ENCODE peak calls at places on chromosomes 5 and 9, in seven cellular contexts. Y is H54, D is HCT116, W is right lobe of liver, M is esophagus squamous epithelium, P is tibial nerve, F is ovary. T is an unnamed sample.

GRCh38 chr9:7780261-7780988 is 19.2 kb downstream of the DMAC1 start:
- DNase-seq in Y (no peak), D (no peak), W (no peak), M (no peak), P (no peak), F (no peak), T (no peak)

GRCh38 chr5:169286572-169287325 is 14.2 kb downstream of the SLIT3 start:
- DNase-seq in Y (no peak), D (no peak), W (no peak), M (no peak), P (no peak), F (no peak), T (no peak)

GRCh38 chr5:107570805-107571531 is 99.8 kb downstream of the EFNA5 start:
- DNase-seq in Y (no peak), D (no peak), W (no peak), M (no peak), P (no peak), F (no peak), T (no peak)

GRCh38 chr5:154741415-154741814 is 13.8 kb upstream of the LARP1 start:
- DNase-seq in Y (no peak), D (no peak), W (no peak), M (no peak), P (no peak), F (no peak), T (no peak)

GRCh38 chr5:150410524-150411244 is 2.0 kb downstream of the CD74 start:
- DNase-seq in Y (peak), D (peak), W (peak), M (no peak), P (peak), F (peak), T (peak)

GRCh38 chr5:178289438-178289837 is 56.8 kb upstream of the PHYKPL start:
- DNase-seq in Y (no peak), D (no peak), W (no peak), M (no peak), P (no peak), F (no peak), T (no peak)

GRCh38 chr5:80959768-80960442 is at the start of gene RASGRF2:
- DNase-seq in Y (no peak), D (no peak), W (peak), M (no peak), P (no peak), F (peak), T (no peak)

GRCh38 chr5:62779010-62779422 is 200.4 kb downstream of the LRRC70 start:
- DNase-seq in Y (peak), D (peak), W (no peak), M (no peak), P (no peak), F (no peak), T (peak)

GRCh38 chr5:110561510-110561909 is 165.0 kb downstream of the TMEM232 start:
- DNase-seq in Y (no peak), D (no peak), W (no peak), M (no peak), P (no peak), F (no peak), T (no peak)

DNA sequence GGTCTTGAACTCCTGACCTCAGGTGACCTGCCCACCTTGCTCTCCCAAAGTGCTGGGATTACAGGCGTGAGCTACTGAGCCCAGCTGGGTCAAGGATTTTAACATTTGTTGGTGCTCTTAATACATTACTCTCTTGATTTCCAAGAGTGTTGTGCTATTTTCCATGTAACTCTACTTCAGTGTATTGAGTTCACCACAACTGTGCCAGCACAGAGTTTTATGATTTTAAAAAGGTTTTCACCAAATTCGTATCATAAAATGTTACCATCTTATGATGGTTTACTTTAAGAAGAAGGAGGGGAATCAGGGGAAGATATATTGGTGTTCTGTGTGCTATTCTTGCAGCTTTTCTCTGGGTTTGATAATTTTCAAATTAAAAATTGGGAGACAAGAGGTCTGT is 6.6 kb upstream of the ADGRD2 start:
- DNase-seq in Y (no peak), D (no peak), W (no peak), M (no peak), P (no peak), F (no peak), T (no peak)
- TF ChIP-seq POLR2A in Y (no peak), D (no peak), W (no peak), M (no peak), P (no peak), F (no peak), T (no peak)

GRCh38 chr5:136080483-136081180 is 51.8 kb downstream of the TGFBI start:
- DNase-seq in Y (peak), D (peak), W (peak), M (peak), P (peak), F (peak), T (peak)
- TF ChIP-seq POLR2A in Y (peak), D (no peak), W (peak), M (no peak), P (peak), F (peak), T (no peak)

GRCh38 chr9:136544549-136545064 is 1.2 kb downstream of the NOTCH1 start:
- DNase-seq in Y (peak), D (no peak), W (peak), M (no peak), P (peak), F (no peak), T (no peak)
- TF ChIP-seq POLR2A in Y (no peak), D (no peak), W (peak), M (no peak), P (peak), F (no peak), T (no peak)

GRCh38 chr9:92373167-92373566 is 31.2 kb downstream of the OGN start:
- DNase-seq in Y (no peak), D (no peak), W (no peak), M (no peak), P (no peak), F (no peak), T (no peak)

DNA sequence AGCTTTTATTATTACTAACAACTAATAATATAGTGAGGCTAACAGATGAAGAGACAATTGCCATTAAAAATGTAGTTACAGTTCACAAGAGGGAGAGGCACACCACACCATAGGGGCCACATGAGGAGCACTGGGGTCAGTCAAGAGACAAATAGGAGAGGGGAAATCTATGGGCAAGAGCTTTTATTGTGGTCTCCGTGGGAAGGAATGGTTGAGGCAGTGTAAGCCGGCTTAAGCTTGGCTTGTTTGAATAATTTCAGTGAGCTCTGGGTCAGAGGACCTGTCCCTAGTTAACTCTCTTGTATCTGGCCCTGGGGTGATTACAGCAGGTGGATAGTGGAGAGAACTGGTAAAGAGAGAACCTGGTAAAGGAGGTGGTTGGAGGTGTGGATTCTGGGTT is 35.3 kb downstream of the OGN start:
- DNase-seq in Y (no peak), D (no peak), W (no peak), M (no peak), P (no peak), F (no peak), T (no peak)
- TF ChIP-seq POLR2A in Y (no peak), D (no peak), W (no peak), M (no peak), P (no peak), F (no peak), T (no peak)

GRCh38 chr5:40986666-40987065 is 77.4 kb downstream of the C7 start:
- DNase-seq in Y (no peak), D (no peak), W (no peak), M (no peak), P (no peak), F (no peak), T (no peak)

GRCh38 chr5:40985501-40985900 is 76.2 kb downstream of the C7 start:
- DNase-seq in Y (no peak), D (no peak), W (no peak), M (no peak), P (no peak), F (no peak), T (no peak)

GRCh38 chr5:40987349-40987748 is 78.1 kb downstream of the C7 start:
- DNase-seq in Y (no peak), D (no peak), W (no peak), M (no peak), P (no peak), F (no peak), T (no peak)

GRCh38 chr5:40983781-40984180 is 74.5 kb downstream of the C7 start:
- DNase-seq in Y (no peak), D (no peak), W (no peak), M (no peak), P (no peak), F (no peak), T (no peak)

DNA sequence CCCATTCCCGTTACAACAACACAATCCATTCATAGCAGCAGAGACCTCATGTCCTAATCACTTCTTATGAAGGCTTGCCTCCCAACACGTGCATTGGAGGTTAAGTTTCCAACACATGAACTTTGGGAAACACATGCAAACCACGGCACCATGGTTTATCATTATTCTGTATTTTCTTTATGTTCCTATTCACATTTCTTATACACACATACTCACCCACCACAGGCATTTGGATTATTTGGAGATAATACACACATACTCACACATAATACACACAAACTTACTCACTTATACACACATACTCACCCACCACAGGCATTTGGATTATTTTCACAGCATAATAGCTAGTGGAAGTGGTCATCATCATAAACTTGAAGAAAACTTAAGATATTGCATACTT is 75.6 kb downstream of the C7 start:
- DNase-seq in Y (no peak), D (no peak), W (no peak), M (no peak), P (no peak), F (no peak), T (no peak)
- TF ChIP-seq POLR2A in Y (no peak), D (no peak), W (no peak), M (no peak), P (no peak), F (no peak), T (no peak)

DNA sequence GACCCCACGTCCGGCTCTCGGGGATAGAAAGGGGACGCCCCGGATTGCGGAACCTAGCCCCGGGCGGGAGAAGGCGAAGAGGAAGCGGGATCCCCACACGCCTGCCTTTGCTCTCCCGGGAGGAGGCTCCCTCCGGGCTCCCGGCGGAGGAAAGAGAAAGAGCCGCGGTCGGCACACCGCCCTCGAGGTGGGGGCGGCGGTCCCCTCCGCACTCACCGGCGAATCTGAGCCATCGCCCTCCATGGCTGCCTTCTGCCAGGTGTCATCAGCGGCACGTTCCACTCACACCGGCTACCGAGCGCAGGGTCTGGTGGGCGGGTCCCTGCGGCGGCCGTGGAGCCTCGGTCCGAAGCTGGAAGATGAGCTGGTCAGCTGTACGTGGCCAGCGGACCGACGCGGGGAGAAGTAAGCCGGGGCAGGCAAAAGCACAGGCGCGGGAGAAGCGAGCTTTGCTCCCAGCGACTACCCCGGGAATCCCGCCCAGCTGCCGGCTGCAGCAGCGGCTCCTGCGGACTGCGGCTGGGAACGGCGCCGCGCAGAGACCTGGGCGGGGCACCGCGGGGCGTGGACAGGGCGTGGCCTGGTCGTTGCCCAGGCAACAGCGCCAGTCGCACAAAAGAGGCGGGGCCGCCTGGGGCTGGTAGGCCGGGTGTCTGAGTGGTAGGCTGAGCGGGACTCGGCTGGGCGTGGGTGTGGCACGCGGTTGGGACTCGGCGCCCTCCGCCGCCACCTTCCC is at the start of gene TRIM36:
- DNase-seq in Y (peak), D (peak), W (peak), M (peak), P (peak), F (peak), T (peak)
- TF ChIP-seq POLR2A in Y (peak), D (peak), W (peak), M (peak), P (peak), F (peak), T (no peak)

DNA sequence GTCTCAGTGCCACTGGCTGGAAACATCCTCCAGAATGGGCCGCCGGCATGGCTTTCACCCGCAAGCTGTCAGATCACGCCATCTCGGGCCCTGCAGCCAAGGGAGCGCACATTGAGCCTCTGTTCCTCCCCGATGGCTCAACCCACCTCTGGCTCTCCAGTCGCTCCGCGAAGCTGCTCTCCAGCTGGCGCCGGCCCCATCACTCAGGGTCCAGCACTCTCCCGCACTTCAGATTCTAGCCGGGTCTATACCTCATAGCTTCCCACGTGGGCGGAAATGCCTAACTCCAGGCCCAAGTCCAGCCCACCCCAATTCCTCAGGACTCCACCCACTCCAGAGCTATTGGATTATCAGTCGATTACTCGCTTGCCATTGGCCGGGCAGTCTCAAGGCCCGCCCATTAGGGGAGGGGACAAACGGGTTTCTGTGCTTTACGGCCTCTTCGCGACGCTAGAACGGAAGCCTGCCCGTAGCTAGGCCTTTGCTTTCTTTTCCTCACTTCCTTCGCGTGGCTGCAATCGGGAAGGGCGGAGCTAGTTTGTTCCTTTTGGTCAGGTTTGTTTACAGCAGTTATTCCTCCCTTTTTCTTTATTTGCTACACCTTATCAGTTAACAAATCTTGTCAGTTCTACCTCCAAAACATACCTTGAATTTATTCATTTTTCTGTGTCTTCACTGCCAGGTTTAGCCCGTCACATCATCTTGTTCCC is at the start of gene NOL6:
- DNase-seq in Y (peak), D (peak), W (peak), M (peak), P (peak), F (peak), T (peak)
- TF ChIP-seq POLR2A in Y (peak), D (peak), W (peak), M (peak), P (peak), F (peak), T (peak)

GRCh38 chr5:140114341-140115185 is 654 bp downstream of the PURA start:
- DNase-seq in Y (no peak), D (no peak), W (peak), M (no peak), P (peak), F (peak), T (peak)

GRCh38 chr5:140113180-140113698 is 670 bp upstream of the PURA start:
- DNase-seq in Y (no peak), D (no peak), W (peak), M (no peak), P (no peak), F (no peak), T (peak)

GRCh38 chr5:140112685-140113179 is 1.2 kb upstream of the PURA start:
- DNase-seq in Y (no peak), D (no peak), W (no peak), M (no peak), P (no peak), F (no peak), T (no peak)

GRCh38 chr5:140115186-140115500 is 1.2 kb downstream of the PURA start:
- DNase-seq in Y (no peak), D (no peak), W (no peak), M (no peak), P (no peak), F (no peak), T (no peak)

GRCh38 chr5:140113699-140114263 is at the start of gene PURA:
- DNase-seq in Y (peak), D (peak), W (peak), M (peak), P (peak), F (peak), T (peak)
- TF ChIP-seq POLR2A in Y (peak), D (no peak), W (peak), M (peak), P (peak), F (peak), T (no peak)

DNA sequence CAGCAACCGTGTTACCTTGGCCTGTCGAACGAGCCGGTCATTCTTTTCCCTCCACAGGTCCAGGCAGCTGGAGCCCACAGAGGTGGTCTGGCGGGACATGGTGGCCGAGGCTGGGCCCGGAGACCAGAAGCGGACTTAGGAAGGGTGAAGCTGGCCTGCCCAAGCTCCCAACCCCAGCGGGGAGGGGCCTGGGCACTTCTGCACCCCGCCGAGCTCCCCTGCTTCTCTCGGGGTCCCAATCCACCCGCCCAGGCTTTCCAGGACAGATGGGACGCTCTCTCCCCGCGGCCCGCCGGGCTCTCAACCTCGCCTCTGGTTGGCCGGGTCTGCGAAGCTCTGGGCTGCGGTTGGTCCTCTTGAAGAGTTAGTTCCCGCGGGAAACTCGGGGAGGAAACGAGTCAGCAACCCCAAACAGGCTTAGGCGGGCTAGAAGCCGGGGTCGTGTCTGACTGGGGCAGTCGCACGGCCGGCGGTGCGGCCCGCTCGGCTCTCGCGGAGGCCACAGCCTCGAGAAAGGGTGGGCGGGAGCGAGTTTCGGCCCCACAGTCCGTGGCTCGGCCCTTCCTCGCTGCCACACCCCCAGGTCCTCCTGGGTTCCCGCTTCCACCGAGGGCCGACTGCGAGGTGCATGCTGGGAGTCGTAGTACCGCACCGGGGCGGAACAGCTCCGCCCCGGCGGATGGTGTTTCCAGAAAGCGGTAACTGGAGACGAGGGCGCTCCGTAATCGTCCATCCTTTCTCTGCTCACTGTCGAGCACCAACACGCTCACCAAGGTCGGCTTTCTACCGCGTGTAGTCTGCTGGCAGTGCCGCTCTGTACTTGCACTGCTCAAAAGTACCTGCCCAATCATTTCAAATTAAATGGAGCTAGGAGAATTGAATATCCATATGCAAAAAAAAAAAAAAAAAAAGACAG is at the start of gene FANCG:
- DNase-seq in Y (peak), D (peak), W (peak), M (peak), P (peak), F (peak), T (peak)
- TF ChIP-seq POLR2A in Y (peak), D (no peak), W (peak), M (no peak), P (peak), F (peak), T (peak)